ENCODE peak calls at places on chromosomes 6 and 20, in five cellular contexts. U is spleen, B is A549, K is IMR-90, P is MM.1S. L is an unnamed sample. For H3K9me3, the result is how much of the 10 kb centered on the place peaks cover.

GRCh38 chr6:26296857-26297648 is 67.9 kb upstream of the BTN3A2 start:
- DNase-seq in U (no peak), B (no peak), K (peak), P (no peak), L (no peak)

GRCh38 chr20:58511364-58511763 is 3.8 kb downstream of the APCDD1L start:
- DNase-seq in U (no peak), B (peak), K (peak), P (no peak), L (no peak)

GRCh38 chr20:46332373-46333135 is 24.3 kb upstream of the CDH22 start:
- DNase-seq in U (no peak), B (no peak), K (no peak), P (no peak), L (no peak)

GRCh38 chr6:154614101-154614500 is 103.6 kb upstream of the CNKSR3 start:
- DNase-seq in U (no peak), B (no peak), K (peak), P (no peak), L (no peak)

GRCh38 chr20:56187791-56188190 is 60.7 kb upstream of the MC3R start:
- DNase-seq in U (no peak), B (peak), K (no peak), P (no peak), L (no peak)

GRCh38 chr20:21505161-21505809 is 8.6 kb downstream of the NKX2-2 start:
- DNase-seq in U (peak), B (peak), K (peak), P (peak), L (peak)

GRCh38 chr6:156791261-156791850 is 14.2 kb downstream of the ARID1B start:
- DNase-seq in U (no peak), B (no peak), K (peak), P (no peak), L (peak)

GRCh38 chr20:59827138-59828056 is 106.0 kb downstream of the SYCP2 start:
- DNase-seq in U (peak), B (no peak), K (no peak), P (no peak), L (no peak)

GRCh38 chr6:74735304-74735703 is 470.5 kb downstream of the COL12A1 start:
- DNase-seq in U (no peak), B (no peak), K (peak), P (no peak), L (no peak)

GRCh38 chr20:16639027-16639941 is 66.0 kb upstream of the KIF16B start:
- DNase-seq in U (no peak), B (no peak), K (no peak), P (no peak), L (no peak)

GRCh38 chr6:24910850-24911712 is 24.7 kb downstream of the RIPOR2 start:
- DNase-seq in U (peak), B (no peak), K (peak), P (no peak), L (peak)

GRCh38 chr6:159981591-159982245 is 12.8 kb downstream of the IGF2R start:
- DNase-seq in U (peak), B (no peak), K (peak), P (peak), L (peak)

GRCh38 chr6:27582928-27583725 is 110.2 kb upstream of the ZNF184 start:
- DNase-seq in U (no peak), B (peak), K (peak), P (no peak), L (no peak)

GRCh38 chr20:34512955-34513419 is 3.2 kb upstream of the DYNLRB1 start:
- DNase-seq in U (no peak), B (peak), K (no peak), P (no peak), L (peak)

GRCh38 chr20:59835448-59836395 is 97.7 kb downstream of the SYCP2 start:
- DNase-seq in U (peak), B (no peak), K (peak), P (no peak), L (no peak)

GRCh38 chr20:58308680-58309527 is 611 bp upstream of the RAB22A start:
- DNase-seq in U (peak), B (peak), K (peak), P (peak), L (peak)

GRCh38 chr6:169566961-169567360 is 134.9 kb downstream of the WDR27 start:
- DNase-seq in U (no peak), B (no peak), K (no peak), P (no peak), L (no peak)

GRCh38 chr20:6623989-6624388 is 143.5 kb upstream of the BMP2 start:
- DNase-seq in U (no peak), B (no peak), K (no peak), P (peak), L (no peak)

GRCh38 chr20:32789896-32790750 is 27.9 kb downstream of the DNMT3B start:
- DNase-seq in U (peak), B (peak), K (peak), P (peak), L (peak)

GRCh38 chr6:135996668-135997067 is 145.2 kb downstream of the PDE7B start:
- DNase-seq in U (no peak), B (no peak), K (no peak), P (no peak), L (no peak)

GRCh38 chr20:60695223-60695622 is 556.8 kb upstream of the CDH4 start:
- DNase-seq in U (no peak), B (peak), K (peak), P (no peak), L (no peak)

GRCh38 chr20:32285621-32286334 is 8.3 kb downstream of the KIF3B start:
- DNase-seq in U (no peak), B (peak), K (peak), P (peak), L (peak)

GRCh38 chr6:36838896-36839818 is at the start of gene CPNE5:
- DNase-seq in U (no peak), B (no peak), K (no peak), P (no peak), L (no peak)

GRCh38 chr6:36836771-36837339 is 2.4 kb downstream of the CPNE5 start:
- DNase-seq in U (no peak), B (no peak), K (no peak), P (no peak), L (no peak)

GRCh38 chr6:36836091-36836770 is 3.0 kb downstream of the CPNE5 start:
- DNase-seq in U (no peak), B (no peak), K (no peak), P (no peak), L (no peak)

GRCh38 chr6:36839819-36840379 is 655 bp upstream of the CPNE5 start:
- DNase-seq in U (peak), B (peak), K (no peak), P (peak), L (peak)

GRCh38 chr6:36837686-36838085 is 1.6 kb downstream of the CPNE5 start:
- DNase-seq in U (no peak), B (no peak), K (no peak), P (no peak), L (no peak)
- H3K27ac ChIP-seq in U (no peak), B (no peak), K (no peak), P (no peak), L (no peak)

GRCh38 chr20:17960927-17961599 is 7.5 kb downstream of the SNX5 start:
- DNase-seq in U (no peak), B (no peak), K (peak), P (no peak), L (no peak)
- H3K4me3 ChIP-seq in U (no peak), B (no peak), K (no peak), P (no peak), L (peak)

GRCh38 chr6:167328086-167328485 is 3.2 kb downstream of the TTLL2 start:
- DNase-seq in U (no peak), B (no peak), K (no peak), P (no peak), L (no peak)

GRCh38 chr6:167323111-167323510 is 1.8 kb upstream of the TTLL2 start:
- DNase-seq in U (peak), B (no peak), K (no peak), P (no peak), L (no peak)

GRCh38 chr6:167325766-167326165 is 880 bp downstream of the TTLL2 start:
- DNase-seq in U (no peak), B (no peak), K (no peak), P (no peak), L (no peak)

GRCh38 chr6:167329014-167329413 is 4.1 kb downstream of the TTLL2 start:
- DNase-seq in U (no peak), B (no peak), K (no peak), P (no peak), L (no peak)

GRCh38 chr6:167324111-167324510 is 775 bp upstream of the TTLL2 start:
- DNase-seq in U (peak), B (no peak), K (no peak), P (no peak), L (no peak)
- H3K9me3 ChIP-seq in U (under half), B (under half), K (under half), P (under half), L (under half)

DNA sequence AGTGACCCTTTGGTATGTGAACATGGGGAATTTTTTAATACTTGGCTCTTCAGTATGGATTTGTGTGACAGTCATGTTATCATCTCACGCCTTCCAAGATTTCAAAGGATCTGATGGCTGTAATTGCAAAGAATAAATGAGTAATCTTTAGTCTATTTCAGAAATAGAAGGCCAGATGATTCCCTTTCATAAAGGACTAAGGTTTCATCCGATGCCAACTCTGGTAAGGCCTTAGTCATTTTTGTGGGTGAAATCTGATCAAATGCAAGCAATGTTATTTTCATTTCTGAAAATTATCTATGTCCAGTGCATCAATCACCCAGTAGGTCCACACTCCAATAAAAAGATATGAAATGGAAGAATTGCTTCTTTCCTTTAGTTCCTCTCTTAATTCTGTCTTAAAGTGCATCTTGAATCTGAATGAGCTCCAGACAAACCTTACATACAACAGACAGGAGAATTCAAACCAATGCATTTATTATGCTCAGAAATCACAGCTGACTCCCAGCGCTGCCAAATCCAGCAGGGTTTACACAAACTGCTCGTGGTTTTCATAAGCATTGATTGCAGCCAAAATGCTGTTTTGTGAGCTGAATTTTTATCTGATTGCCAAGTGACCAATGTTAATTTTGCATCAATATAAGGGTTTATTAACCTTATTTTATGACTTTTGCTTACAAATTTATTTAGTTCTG is 565.2 kb upstream of the MARCKS start:
- DNase-seq in U (no peak), B (no peak), K (peak), P (no peak), L (no peak)
- H3K27ac ChIP-seq in U (no peak), B (no peak), K (no peak), P (no peak), L (no peak)

GRCh38 chr6:50714487-50715379 is 1.4 kb downstream of the TFAP2D start:
- DNase-seq in U (no peak), B (no peak), K (no peak), P (no peak), L (no peak)
- H3K4me3 ChIP-seq in U (no peak), B (no peak), K (no peak), P (no peak), L (no peak)

GRCh38 chr6:113276631-113277030 is 580.5 kb upstream of the MARCKS start:
- DNase-seq in U (no peak), B (no peak), K (no peak), P (no peak), L (no peak)
- H3K9me3 ChIP-seq in U (under half), B (under half), K (under half), P (under half), L (under half)